ENCODE peak calls at places on chromosomes 3 and 15, in four cellular contexts. F is GM12865, V is left ventricle myocardium inferior, D is AG04450. R is an unnamed sample.

GRCh38 chr15:99749386-99749785 is 16.1 kb upstream of the LYSMD4 start:
- DNase-seq in V (no peak), D (no peak), F (no peak), R (no peak)

GRCh38 chr3:51045006-51045405 is 340.1 kb upstream of the MANF start:
- DNase-seq in V (no peak), F (no peak), D (no peak), R (no peak)

GRCh38 chr3:186722457-186722856 is 5.3 kb downstream of the KNG1 start:
- DNase-seq in V (no peak), D (no peak), F (no peak), R (no peak)

GRCh38 chr3:40470706-40471105 is 6.2 kb upstream of the ZNF619 start:
- DNase-seq in F (no peak), V (no peak), D (no peak), R (no peak)

GRCh38 chr15:69143756-69144436 is 16.5 kb upstream of the GLCE start:
- DNase-seq in D (no peak), F (no peak), V (no peak), R (no peak)

GRCh38 chr3:12380408-12380795 is 91.5 kb downstream of the PPARG start:
- DNase-seq in F (no peak), D (no peak), V (no peak), R (no peak)

GRCh38 chr3:23387286-23387918 is 184.3 kb downstream of the UBE2E2 start:
- DNase-seq in V (no peak), D (no peak), F (no peak), R (no peak)

GRCh38 chr15:69557340-69558137 is 104.9 kb downstream of the RPLP1 start:
- DNase-seq in D (peak; percentile 75), V (no peak), F (no peak), R (peak; percentile 92)

GRCh38 chr3:30632065-30632464 is 25.7 kb downstream of the TGFBR2 start:
- DNase-seq in F (no peak), V (no peak), D (no peak), R (no peak)

GRCh38 chr3:58163234-58163633 is 47.5 kb downstream of the DNASE1L3 start:
- DNase-seq in F (no peak), V (no peak), D (peak; percentile 30), R (no peak)

GRCh38 chr3:122255757-122256439 is 69.2 kb upstream of the CSTA start:
- DNase-seq in F (peak; percentile 65), D (peak; percentile 1), V (no peak), R (no peak)

GRCh38 chr15:89837134-89837829 is 22.6 kb upstream of the ANPEP start:
- DNase-seq in F (no peak), D (no peak), V (no peak), R (no peak)

GRCh38 chr15:91224750-91225380 is 124.8 kb downstream of the SV2B start:
- DNase-seq in F (peak; percentile 51), D (no peak), V (no peak), R (no peak)

GRCh38 chr3:8987673-8988655 is 24.7 kb upstream of the RAD18 start:
- DNase-seq in V (peak; percentile 53), F (peak; percentile 72), D (no peak), R (no peak)

GRCh38 chr15:25342629-25343028 is 96.2 kb downstream of the UBE3A start:
- DNase-seq in F (no peak), V (no peak), D (no peak), R (no peak)

GRCh38 chr15:86645861-86646393 is 566.3 kb downstream of the AGBL1 start:
- DNase-seq in D (no peak), V (no peak), F (no peak), R (no peak)

GRCh38 chr3:158802399-158803023 is 657 bp downstream of the MFSD1 start:
- DNase-seq in F (peak; percentile 37), D (no peak), V (no peak), R (no peak)

GRCh38 chr3:23985752-23986544 is 40.9 kb downstream of the NR1D2 start:
- DNase-seq in V (no peak), F (peak; percentile 40), D (no peak), R (no peak)

GRCh38 chr3:190063490-190063889 is 57.2 kb downstream of the P3H2 start:
- DNase-seq in D (no peak), V (no peak), F (peak; percentile 37), R (no peak)

GRCh38 chr3:149670742-149671492 is 13.1 kb upstream of the WWTR1 start:
- DNase-seq in D (no peak), V (no peak), F (peak; percentile 54), R (no peak)

GRCh38 chr3:53187430-53187829 is 26.4 kb downstream of the PRKCD start:
- DNase-seq in D (no peak), V (no peak), F (no peak), R (no peak)

GRCh38 chr15:80801891-80802680 is 22.9 kb downstream of the CEMIP start:
- DNase-seq in F (no peak), V (no peak), D (no peak), R (no peak)

GRCh38 chr3:171704002-171704401 is 106.3 kb downstream of the PLD1 start:
- DNase-seq in D (no peak), F (peak; percentile 47), V (no peak), R (no peak)

GRCh38 chr3:75001330-75001729 is 386.9 kb upstream of the CNTN3 start:
- DNase-seq in D (no peak), F (no peak), V (no peak), R (no peak)

GRCh38 chr3:181009225-181009624 is 19.7 kb upstream of the DNAJC19 start:
- DNase-seq in V (no peak), F (no peak), D (no peak), R (no peak)

GRCh38 chr3:108133858-108134554 is 43.2 kb upstream of the CD47 start:
- DNase-seq in V (no peak), D (no peak), F (peak; percentile 56), R (no peak)

GRCh38 chr15:66738595-66738994 is 36.6 kb downstream of the SMAD6 start:
- DNase-seq in V (no peak), F (no peak), D (no peak), R (no peak)

GRCh38 chr3:75906555-75907112 is 121.3 kb upstream of the ZNF717 start:
- DNase-seq in F (no peak), D (peak; percentile 18), V (no peak), R (no peak)

GRCh38 chr3:46946856-46947544 is 29.5 kb downstream of the CCDC12 start:
- DNase-seq in F (no peak), V (no peak), D (no peak), R (no peak)

GRCh38 chr15:101499863-101500713 is 10.6 kb upstream of the PCSK6 start:
- DNase-seq in V (peak; percentile 77), F (peak; percentile 39), D (no peak), R (no peak)

GRCh38 chr15:66287461-66288055 is 5.8 kb upstream of the DIS3L start:
- DNase-seq in F (peak; percentile 31), V (no peak), D (no peak), R (no peak)

GRCh38 chr3:44104668-44105321 is 136.9 kb upstream of the TOPAZ1 start:
- DNase-seq in D (no peak), F (peak; percentile 87), V (no peak), R (peak; percentile 13)

GRCh38 chr3:85054579-85054978 is 95.8 kb downstream of the CADM2 start:
- DNase-seq in F (no peak), D (no peak), V (no peak), R (no peak)

GRCh38 chr3:54533856-54534255 is 394.0 kb downstream of the LRTM1 start:
- DNase-seq in F (no peak), D (no peak), V (no peak), R (no peak)

DNA sequence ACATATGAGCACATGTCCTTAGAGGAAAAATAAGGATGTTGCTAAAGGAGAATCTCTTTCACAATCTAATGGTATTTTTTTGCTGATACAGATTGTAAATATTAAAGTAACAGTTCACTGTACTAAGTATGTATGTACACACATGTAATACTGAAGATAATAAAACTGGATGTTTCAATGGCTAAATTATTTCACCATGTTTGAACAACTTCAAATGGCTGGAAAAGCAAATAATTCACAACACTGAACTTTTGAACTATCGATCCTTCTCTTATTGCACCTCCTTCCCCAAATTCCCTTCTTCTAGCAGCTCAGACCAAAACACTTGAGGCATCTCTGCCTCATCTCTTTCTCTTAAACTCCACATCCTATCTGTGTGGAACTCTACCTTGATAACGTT is 149.5 kb downstream of the EPHA3 start:
- DNase-seq in F (no peak), D (no peak), V (no peak), R (no peak)
- TF ChIP-seq CTCF in F (no peak), D (no peak), V (no peak), R (no peak)

GRCh38 chr3:137205394-137206060 is 247.7 kb downstream of the IL20RB start:
- DNase-seq in D (no peak), F (no peak), V (no peak), R (no peak)
- H3K4me3 ChIP-seq in D (no peak overlapping the region), F (no peak overlapping the region), V (no peak overlapping the region), R (no peak overlapping the region)

DNA sequence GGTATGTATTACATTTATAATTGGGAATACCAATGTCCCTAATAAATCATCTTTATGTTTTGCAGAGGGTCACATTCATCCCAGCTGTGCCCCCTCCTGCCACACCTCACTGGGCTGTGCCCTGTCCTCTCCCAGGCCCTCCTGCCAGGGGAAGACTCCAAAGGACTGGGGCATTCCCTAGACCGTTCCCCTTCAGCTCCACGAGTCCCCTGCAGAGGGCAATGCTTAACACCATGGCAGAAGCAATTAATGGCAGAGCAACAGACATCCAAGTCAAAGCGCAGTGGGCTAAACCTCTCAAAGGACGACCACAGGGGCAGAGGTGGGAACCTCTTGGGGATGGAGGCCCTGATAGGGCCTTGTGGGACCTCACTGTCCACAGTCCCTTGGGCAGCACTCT is 71.3 kb upstream of the SEC13 start:
- DNase-seq in V (no peak), F (no peak), D (no peak), R (no peak)
- TF ChIP-seq CTCF in V (no peak), F (no peak), D (peak; percentile 34), R (no peak)

DNA sequence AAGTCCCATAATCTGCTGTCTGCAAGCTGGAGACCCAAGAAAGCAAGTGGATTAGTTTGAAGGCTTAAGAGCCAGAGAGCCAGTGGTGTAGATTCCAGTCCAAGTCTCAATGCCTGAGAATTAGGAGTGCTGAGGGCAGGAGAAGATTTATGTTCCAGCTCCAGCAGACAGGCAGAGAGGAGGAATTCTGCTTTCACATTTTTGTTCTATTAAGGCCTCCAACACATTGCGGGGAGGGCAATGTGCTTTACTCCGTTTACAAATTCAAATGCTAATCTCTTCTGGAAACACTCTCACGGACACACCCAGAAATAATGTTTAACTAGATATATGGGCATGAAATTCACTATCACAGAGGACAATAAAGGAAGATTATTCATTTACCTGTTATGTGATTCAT is 54.0 kb downstream of the DPH6 start:
- DNase-seq in V (no peak), F (no peak), D (no peak), R (no peak)
- H3K4me3 ChIP-seq in V (no peak overlapping the region), F (no peak overlapping the region), D (no peak overlapping the region), R (no peak overlapping the region)

GRCh38 chr3:139458348-139458747 is 18.0 kb downstream of the RBP2 start:
- DNase-seq in D (no peak), V (no peak), F (no peak), R (no peak)

GRCh38 chr3:139460096-139460495 is 16.2 kb downstream of the RBP2 start:
- DNase-seq in V (no peak), D (no peak), F (no peak), R (no peak)

GRCh38 chr3:139457066-139457465 is 19.2 kb downstream of the RBP2 start:
- DNase-seq in V (no peak), F (no peak), D (no peak), R (no peak)

GRCh38 chr3:139456391-139456790 is 19.9 kb downstream of the RBP2 start:
- DNase-seq in F (no peak), V (no peak), D (no peak), R (no peak)

GRCh38 chr3:139455855-139456254 is 20.5 kb downstream of the RBP2 start:
- DNase-seq in F (peak; percentile 4), D (no peak), V (no peak), R (no peak)
- TF ChIP-seq CTCF in F (no peak), D (no peak), V (no peak), R (no peak)

R was measured in BJ.